ENCODE peak calls at places on chromosomes 3 and 15, in seven cellular contexts. T is upper lobe of left lung, Y is HepG2, N is sigmoid colon, Q is K562, W is suprapubic skin, P is transverse colon. I is an unnamed sample.

GRCh38 chr3:10226293-10226692 is 22.0 kb upstream of the TATDN2 start:
- DNase-seq in T (no peak), Y (no peak), N (no peak), Q (no peak), W (no peak), P (peak), I (no peak)

GRCh38 chr3:75631541-75631940 is 32.6 kb upstream of the FRG2C start:
- DNase-seq in T (no peak), Y (no peak), N (no peak), Q (no peak), W (no peak), P (no peak), I (no peak)

GRCh38 chr3:188353409-188353808 is 199.5 kb downstream of the LPP start:
- DNase-seq in T (no peak), Y (no peak), N (no peak), Q (no peak), W (no peak), P (no peak), I (no peak)

GRCh38 chr15:54841906-54842305 is 354.8 kb downstream of the RSL24D1 start:
- DNase-seq in T (no peak), Y (no peak), N (no peak), Q (no peak), W (no peak), P (no peak), I (no peak)

GRCh38 chr3:42052132-42052866 is 38.9 kb upstream of the TRAK1 start:
- DNase-seq in T (no peak), Y (no peak), N (peak), Q (no peak), W (peak), P (no peak), I (no peak)

GRCh38 chr15:26870346-26870745 is 3.5 kb downstream of the GABRA5 start:
- DNase-seq in T (no peak), Y (no peak), N (no peak), Q (no peak), W (no peak), P (no peak), I (no peak)

GRCh38 chr3:132117642-132118041 is 82.8 kb upstream of the CPNE4 start:
- DNase-seq in T (no peak), Y (no peak), N (no peak), Q (no peak), W (no peak), P (no peak), I (no peak)

GRCh38 chr3:174957081-174957480 is 97.9 kb downstream of the NAALADL2 start:
- DNase-seq in T (no peak), Y (no peak), N (no peak), Q (no peak), W (no peak), P (no peak), I (no peak)

GRCh38 chr3:66450389-66451022 is 50.3 kb downstream of the LRIG1 start:
- DNase-seq in T (no peak), Y (no peak), N (peak), Q (no peak), W (no peak), P (peak), I (peak)

GRCh38 chr3:195859061-195859845 is 47.5 kb upstream of the MUC4 start:
- DNase-seq in T (no peak), Y (peak), N (peak), Q (peak), W (peak), P (peak), I (peak)

GRCh38 chr3:177816667-177817208 is 619.5 kb upstream of the TBL1XR1 start:
- DNase-seq in T (no peak), Y (peak), N (no peak), Q (no peak), W (no peak), P (no peak), I (no peak)

GRCh38 chr3:134067311-134068161 is 37.8 kb upstream of the SLCO2A1 start:
- DNase-seq in T (no peak), Y (no peak), N (no peak), Q (no peak), W (peak), P (no peak), I (no peak)

GRCh38 chr15:95170587-95171380 is 939.4 kb downstream of the MCTP2 start:
- DNase-seq in T (no peak), Y (no peak), N (no peak), Q (peak), W (no peak), P (no peak), I (no peak)

GRCh38 chr15:33154366-33155166 is 39.9 kb downstream of the FMN1 start:
- DNase-seq in T (no peak), Y (no peak), N (peak), Q (no peak), W (no peak), P (peak), I (no peak)

GRCh38 chr3:142209655-142210054 is 15.7 kb downstream of the GK5 start:
- DNase-seq in T (no peak), Y (no peak), N (peak), Q (no peak), W (no peak), P (no peak), I (no peak)

GRCh38 chr3:4674216-4674615 is 181.1 kb downstream of the ITPR1 start:
- DNase-seq in T (no peak), Y (no peak), N (no peak), Q (no peak), W (no peak), P (no peak), I (no peak)

GRCh38 chr3:40422861-40423260 is 34.3 kb upstream of the RPL14 start:
- DNase-seq in T (no peak), Y (no peak), N (no peak), Q (no peak), W (no peak), P (no peak), I (no peak)

GRCh38 chr3:43503067-43503728 is 118.6 kb downstream of the ANO10 start:
- DNase-seq in T (no peak), Y (peak), N (no peak), Q (no peak), W (no peak), P (no peak), I (no peak)

GRCh38 chr15:68029959-68030358 is 24.2 kb upstream of the PIAS1 start:
- DNase-seq in T (no peak), Y (no peak), N (no peak), Q (no peak), W (no peak), P (no peak), I (no peak)

GRCh38 chr3:184716652-184717607 is 5.1 kb upstream of the MAGEF1 start:
- DNase-seq in T (peak), Y (peak), N (no peak), Q (peak), W (no peak), P (no peak), I (no peak)

GRCh38 chr15:100849021-100849831 is 30.4 kb upstream of the ALDH1A3 start:
- DNase-seq in T (peak), Y (no peak), N (peak), Q (peak), W (no peak), P (peak), I (peak)

GRCh38 chr3:150345021-150345538 is 63.0 kb upstream of the TSC22D2 start:
- DNase-seq in T (no peak), Y (peak), N (no peak), Q (no peak), W (no peak), P (peak), I (peak)

GRCh38 chr3:99562138-99562537 is 76.3 kb upstream of the COL8A1 start:
- DNase-seq in T (no peak), Y (no peak), N (no peak), Q (peak), W (no peak), P (no peak), I (no peak)

GRCh38 chr3:53221345-53221744 is 34.5 kb downstream of the TKT start:
- DNase-seq in T (no peak), Y (no peak), N (no peak), Q (no peak), W (no peak), P (no peak), I (no peak)

GRCh38 chr15:70093481-70094309 is 4.0 kb downstream of the TLE3 start:
- DNase-seq in T (no peak), Y (no peak), N (no peak), Q (no peak), W (no peak), P (peak), I (peak)

GRCh38 chr15:55239440-55240124 is 42.8 kb upstream of the RSL24D1 start:
- DNase-seq in T (no peak), Y (no peak), N (no peak), Q (peak), W (no peak), P (no peak), I (no peak)

GRCh38 chr3:126526668-126527005 is 2.7 kb downstream of the CHST13 start:
- DNase-seq in T (no peak), Y (no peak), N (peak), Q (no peak), W (no peak), P (no peak), I (no peak)

GRCh38 chr3:129621626-129622417 is 15.3 kb upstream of the PLXND1 start:
- DNase-seq in T (no peak), Y (no peak), N (no peak), Q (peak), W (peak), P (no peak), I (no peak)

GRCh38 chr3:197511130-197511529 is 44.6 kb downstream of the BDH1 start:
- DNase-seq in T (no peak), Y (no peak), N (no peak), Q (no peak), W (no peak), P (no peak), I (no peak)

GRCh38 chr3:16923112-16923511 is 38.4 kb downstream of the PLCL2 start:
- DNase-seq in T (no peak), Y (no peak), N (no peak), Q (no peak), W (no peak), P (no peak), I (no peak)

GRCh38 chr3:120823156-120823555 is 80.6 kb downstream of the GTF2E1 start:
- DNase-seq in T (no peak), Y (no peak), N (no peak), Q (no peak), W (no peak), P (no peak), I (no peak)

GRCh38 chr15:69403611-69404010 is 10.5 kb upstream of the KIF23 start:
- DNase-seq in T (no peak), Y (no peak), N (no peak), Q (no peak), W (no peak), P (no peak), I (no peak)

GRCh38 chr15:57377478-57377847 is 1.2 kb downstream of the CGNL1 start:
- DNase-seq in T (no peak), Y (no peak), N (no peak), Q (no peak), W (no peak), P (no peak), I (no peak)

GRCh38 chr15:63860161-63860954 is 26.6 kb upstream of the HERC1 start:
- DNase-seq in T (no peak), Y (no peak), N (no peak), Q (peak), W (no peak), P (peak), I (no peak)

GRCh38 chr3:45105855-45106655 is 40.1 kb downstream of the CDCP1 start:
- DNase-seq in T (no peak), Y (no peak), N (no peak), Q (peak), W (no peak), P (no peak), I (no peak)

GRCh38 chr3:168467085-168467714 is 371.5 kb upstream of the GOLIM4 start:
- DNase-seq in T (no peak), Y (no peak), N (no peak), Q (no peak), W (no peak), P (no peak), I (no peak)

GRCh38 chr3:47365213-47366153 is 15.3 kb upstream of the PTPN23 start:
- DNase-seq in T (no peak), Y (no peak), N (peak), Q (no peak), W (peak), P (no peak), I (peak)
- TF ChIP-seq POLR2AphosphoS5 in T (no peak), Y (no peak), N (no peak), Q (no peak), W (no peak), P (no peak), I (no peak)

DNA sequence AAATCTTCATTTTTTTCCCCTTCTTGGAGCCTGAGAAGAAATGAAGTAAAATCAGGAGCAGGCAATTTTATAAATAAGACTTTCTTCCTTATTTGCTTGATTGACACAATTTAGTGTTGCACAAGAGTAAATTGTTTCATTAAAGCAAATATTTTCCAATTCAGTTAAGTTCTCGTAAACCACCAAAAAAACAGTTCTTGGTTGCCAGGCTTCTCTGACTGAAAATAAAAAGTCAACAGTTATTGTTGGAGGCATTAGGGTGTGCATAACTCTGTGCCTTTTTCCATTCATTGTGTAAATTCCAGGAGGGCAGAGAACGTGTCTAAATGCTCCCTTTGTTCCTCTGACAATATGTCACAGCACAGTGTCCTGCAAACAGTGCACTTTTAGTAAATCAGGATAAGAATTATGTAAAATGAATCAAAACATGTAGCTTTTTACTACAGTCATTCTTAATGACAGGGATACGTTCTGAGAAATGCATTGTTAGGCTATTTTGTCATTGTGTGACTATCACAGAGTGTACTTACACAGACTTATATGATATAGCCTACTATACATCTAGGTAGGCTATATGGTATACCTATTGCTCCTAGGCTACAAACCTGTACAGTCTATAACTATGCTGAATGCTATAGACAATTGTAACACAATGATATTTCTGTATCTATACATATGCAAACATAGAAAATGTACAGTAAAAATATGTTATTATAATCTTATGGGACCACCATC is at the start of gene CP:
- DNase-seq in T (no peak), Y (peak), N (no peak), Q (no peak), W (no peak), P (no peak), I (no peak)
- H3K27ac ChIP-seq in T (no peak), Y (peak), N (no peak), Q (no peak), W (no peak), P (no peak), I (no peak)

GRCh38 chr15:45199136-45199810 is 11.5 kb upstream of the SHF start:
- DNase-seq in T (no peak), Y (peak), N (no peak), Q (no peak), W (no peak), P (peak), I (no peak)

GRCh38 chr15:45197512-45197911 is 9.7 kb upstream of the SHF start:
- DNase-seq in T (no peak), Y (no peak), N (no peak), Q (no peak), W (no peak), P (no peak), I (no peak)

GRCh38 chr15:45200799-45201556 is 13.2 kb upstream of the SHF start:
- DNase-seq in T (peak), Y (peak), N (peak), Q (peak), W (peak), P (peak), I (peak)

GRCh38 chr15:45200001-45200798 is 12.4 kb upstream of the SHF start:
- DNase-seq in T (no peak), Y (peak), N (peak), Q (peak), W (peak), P (peak), I (peak)

GRCh38 chr15:45198337-45199135 is 10.8 kb upstream of the SHF start:
- DNase-seq in T (peak), Y (peak), N (peak), Q (peak), W (peak), P (peak), I (peak)
- TF ChIP-seq EP300 in T (no peak), Y (peak), N (no peak), Q (peak), W (no peak), P (no peak), I (no peak)

GRCh38 chr3:46269556-46269955 is 27.3 kb downstream of the CCR3 start:
- DNase-seq in T (no peak), Y (no peak), N (no peak), Q (no peak), W (no peak), P (no peak), I (no peak)
- TF ChIP-seq POLR2AphosphoS5 in T (no peak), Y (no peak), N (no peak), Q (no peak), W (no peak), P (no peak), I (no peak)

DNA sequence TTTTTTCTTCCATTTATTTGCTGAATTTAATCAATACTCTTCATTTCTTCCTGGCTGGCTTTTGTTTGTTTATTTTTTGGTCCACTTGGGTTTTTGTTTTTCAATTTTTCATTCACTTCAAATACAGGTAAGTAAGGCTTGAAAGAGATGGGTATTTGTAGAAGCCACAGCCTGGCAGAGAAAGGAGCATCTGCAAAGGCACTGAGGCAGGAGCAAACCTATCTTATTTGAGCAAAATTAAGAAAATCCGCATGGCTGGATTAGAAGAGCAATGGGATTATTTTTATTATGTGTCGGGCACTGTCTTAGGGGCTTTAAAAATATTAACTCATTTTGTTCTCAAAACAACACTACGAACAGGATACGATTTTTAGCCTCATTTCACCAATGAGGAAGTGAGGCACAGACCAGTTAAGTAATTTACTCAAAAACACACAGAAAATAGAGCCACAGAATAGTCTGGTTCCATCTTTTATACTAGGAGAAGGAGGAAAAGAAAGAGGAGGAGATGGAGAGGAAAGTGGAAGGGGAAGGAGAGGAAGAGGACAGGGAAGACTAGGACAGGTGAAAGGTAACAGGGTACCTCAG is 35.1 kb upstream of the CCDC80 start:
- DNase-seq in T (no peak), Y (no peak), N (no peak), Q (no peak), W (no peak), P (no peak), I (no peak)
- H3K27ac ChIP-seq in T (no peak), Y (no peak), N (no peak), Q (peak), W (no peak), P (no peak), I (no peak)

GRCh38 chr3:114525278-114525677 is 231.4 kb downstream of the TIGIT start:
- DNase-seq in T (no peak), Y (no peak), N (no peak), Q (no peak), W (no peak), P (no peak), I (no peak)

GRCh38 chr3:114518409-114518808 is 224.6 kb downstream of the TIGIT start:
- DNase-seq in T (no peak), Y (no peak), N (no peak), Q (no peak), W (no peak), P (no peak), I (no peak)

DNA sequence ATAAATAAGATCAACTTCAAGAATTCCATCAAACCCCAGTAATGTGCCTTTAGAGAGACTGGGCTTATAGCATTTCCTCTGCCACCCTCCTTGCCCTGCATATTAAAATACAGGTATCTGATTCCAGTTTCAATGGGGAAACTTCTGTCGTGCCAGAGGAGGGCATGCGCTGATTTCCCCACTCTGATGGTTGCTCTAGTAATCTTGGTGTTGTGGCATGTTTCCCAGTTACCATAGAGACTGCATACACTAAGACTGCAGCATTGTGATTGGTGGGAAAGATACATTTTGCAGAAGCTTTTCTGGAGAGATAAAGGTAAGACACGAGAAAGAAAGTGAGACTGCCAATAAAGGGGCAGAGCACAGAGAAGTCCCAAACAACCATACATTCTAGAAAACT is 225.6 kb downstream of the TIGIT start:
- DNase-seq in T (no peak), Y (no peak), N (no peak), Q (no peak), W (no peak), P (no peak), I (no peak)
- TF ChIP-seq EP300 in T (no peak), Y (no peak), N (no peak), Q (no peak), W (no peak), P (no peak), I (no peak)

DNA sequence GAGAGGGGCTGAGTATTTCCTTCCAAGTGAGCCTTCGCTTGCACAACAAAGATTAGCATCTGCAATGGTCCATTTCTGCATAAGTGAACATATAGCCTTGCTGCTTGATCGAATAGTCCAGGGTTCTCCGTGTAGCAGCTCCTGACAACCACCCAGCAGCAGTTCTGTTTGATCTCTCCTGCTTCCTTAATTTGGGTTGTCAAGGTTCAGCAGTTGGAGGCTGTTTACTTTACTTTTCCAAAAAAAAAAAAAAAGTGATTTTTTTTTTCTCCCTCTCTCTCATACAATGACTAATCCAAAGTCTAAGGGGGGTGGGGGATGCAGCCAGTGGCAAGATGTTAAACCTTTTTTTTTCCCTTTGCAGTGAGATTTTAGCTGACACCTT is 3.6 kb downstream of the FOXP1 start:
- DNase-seq in T (no peak), Y (peak), N (no peak), Q (peak), W (no peak), P (peak), I (no peak)
- TF ChIP-seq POLR2AphosphoS5 in T (no peak), Y (no peak), N (no peak), Q (no peak), W (no peak), P (peak), I (no peak)

I was measured in stomach.